ENCODE peak calls at places on chromosomes 1 and 21, in nine cellular contexts. L is fibroblast of pulmonary artery; Y is naive thymus-derived CD8-positive, alpha-beta T cell; K is renal cortical epithelial cell; R is stimulated activated CD8-positive, alpha-beta memory T cell treated with anti-CD3 and anti-CD28 coated beads, Interleukin-15, amount 100 ng/mL, for 48 hours; B is T-helper 2 cell; T is cardiac septum; N is uterus; M is MV-4-11. G is an unnamed sample.

GRCh38 chr21:39097335-39097861 is 85.9 kb downstream of the PSMG1 start:
- DNase-seq in R (no peak), N (no peak), T (no peak), Y (no peak), K (no peak), B (no peak), M (peak; percentile 91), L (no peak), G (no peak)

GRCh38 chr1:178192686-178193085 is 98.8 kb downstream of the RASAL2 start:
- DNase-seq in B (no peak), T (no peak), Y (no peak), R (no peak), L (peak; percentile 91), K (peak; percentile 81), M (peak; percentile 89), N (peak; percentile 20), G (no peak)

GRCh38 chr1:43605761-43606160 is 44.2 kb upstream of the KDM4A start:
- DNase-seq in K (no peak), N (no peak), T (no peak), R (no peak), B (no peak), L (no peak), M (no peak), Y (no peak), G (no peak)

GRCh38 chr21:43905726-43906455 is 40.9 kb downstream of the AGPAT3 start:
- DNase-seq in N (no peak), K (no peak), Y (no peak), T (no peak), B (no peak), M (no peak), R (no peak), L (no peak), G (no peak)

GRCh38 chr1:51433269-51433971 is 85.6 kb downstream of the EPS15 start:
- DNase-seq in L (peak; percentile 57), R (no peak), B (no peak), T (no peak), M (peak; percentile 31), Y (no peak), N (no peak), K (peak; percentile 46), G (no peak)

GRCh38 chr1:85577421-85578320 is 2.9 kb upstream of the CCN1 start:
- DNase-seq in N (peak; percentile 53), L (peak; percentile 86), Y (no peak), M (no peak), K (peak; percentile 66), T (no peak), R (no peak), B (no peak), G (no peak)

GRCh38 chr1:110305875-110306420 is 33.2 kb upstream of the RBM15 start:
- DNase-seq in Y (no peak), L (no peak), N (no peak), T (no peak), M (peak; percentile 37), B (no peak), K (no peak), R (no peak), G (no peak)

GRCh38 chr1:12111741-12112140 is 48.6 kb downstream of the TNFRSF8 start:
- DNase-seq in M (no peak), Y (no peak), B (no peak), L (no peak), R (no peak), K (no peak), T (no peak), N (no peak), G (no peak)

GRCh38 chr1:165075725-165076370 is 280.7 kb downstream of the LMX1A start:
- DNase-seq in K (no peak), L (peak; percentile 39), R (no peak), N (no peak), Y (no peak), B (no peak), T (no peak), M (peak; percentile 31), G (no peak)

GRCh38 chr1:21266119-21266774 is 24.0 kb downstream of the ECE1 start:
- DNase-seq in B (no peak), M (no peak), T (no peak), K (no peak), L (peak; percentile 33), Y (no peak), R (no peak), N (no peak), G (no peak)

GRCh38 chr21:18041012-18041411 is 203.6 kb upstream of the CHODL start:
- DNase-seq in L (peak; percentile 17), M (peak; percentile 23), Y (no peak), N (no peak), R (no peak), T (no peak), B (no peak), K (no peak), G (no peak)

GRCh38 chr21:46002841-46003574 is 21.4 kb downstream of the COL6A1 start:
- DNase-seq in K (no peak), T (no peak), Y (no peak), N (peak; percentile 27), L (no peak), M (no peak), B (no peak), R (no peak), G (no peak)

GRCh38 chr21:44520326-44521300 is 19.4 kb downstream of the KRTAP10-1 start:
- DNase-seq in L (no peak), B (no peak), K (no peak), T (peak; percentile 56), N (no peak), M (no peak), R (no peak), Y (no peak), G (no peak)

GRCh38 chr1:230163205-230163604 is 96.2 kb downstream of the GALNT2 start:
- DNase-seq in B (no peak), N (peak; percentile 32), L (peak; percentile 72), K (peak; percentile 22), Y (no peak), T (no peak), R (no peak), M (peak; percentile 17), G (no peak)

GRCh38 chr1:180283098-180283497 is 53.0 kb downstream of the LHX4 start:
- DNase-seq in Y (no peak), B (no peak), T (no peak), K (no peak), M (no peak), R (no peak), N (no peak), L (no peak), G (no peak)

GRCh38 chr21:24023402-24023801 is 1583.9 kb downstream of the MRPL39 start:
- DNase-seq in Y (no peak), B (no peak), L (no peak), M (no peak), K (no peak), N (no peak), R (no peak), T (no peak), G (no peak)

G was measured in activated B cell treated with CpG ODN at 0.5 μM for 24 hours.